ENCODE peak calls at places on chromosomes 12 and 14, in four cellular contexts. V is colonic mucosa, W is left ventricle myocardium inferior, H is A549. Q is an unnamed sample. For H3K9me3, the result is how much of the 10 kb centered on the place peaks cover.

GRCh38 chr14:72060917-72061316 is 128.7 kb downstream of the RGS6 start:
- DNase-seq in W (no peak), H (no peak), V (no peak), Q (no peak)

GRCh38 chr14:37544407-37544806 is 50.6 kb downstream of the FOXA1 start:
- DNase-seq in H (no peak), W (no peak), V (peak), Q (peak)

GRCh38 chr14:45679852-45680251 is 426.9 kb upstream of the MIS18BP1 start:
- DNase-seq in W (no peak), V (no peak), H (peak), Q (peak)

GRCh38 chr14:65356327-65356836 is 56.1 kb upstream of the FUT8 start:
- DNase-seq in V (no peak), W (no peak), H (peak), Q (peak)

GRCh38 chr12:2925322-2925995 is 33.7 kb upstream of the TEAD4 start:
- DNase-seq in H (no peak), W (no peak), V (no peak), Q (no peak)

GRCh38 chr14:20415723-20416622 is 2.7 kb upstream of the TEP1 start:
- DNase-seq in H (peak), V (peak), W (no peak), Q (no peak)

GRCh38 chr12:90166671-90167070 is 458.0 kb upstream of the ATP2B1 start:
- DNase-seq in V (no peak), H (no peak), W (no peak), Q (no peak)

GRCh38 chr14:76810953-76811400 is 1.7 kb downstream of the ANGEL1 start:
- DNase-seq in W (no peak), H (peak), V (peak), Q (no peak)

GRCh38 chr12:32661706-32662105 is 17.4 kb upstream of the DNM1L start:
- DNase-seq in W (no peak), V (no peak), H (no peak), Q (no peak)

GRCh38 chr12:49827351-49828099 is 688 bp downstream of the NCKAP5L start:
- DNase-seq in H (peak), W (peak), V (peak), Q (peak)

GRCh38 chr12:5503371-5503770 is 71.5 kb downstream of the NTF3 start:
- DNase-seq in W (no peak), H (no peak), V (no peak), Q (no peak)

GRCh38 chr12:113548467-113548866 is 76.8 kb upstream of the LHX5 start:
- DNase-seq in V (no peak), W (no peak), H (no peak), Q (no peak)

GRCh38 chr14:34562776-34563150 is 23.3 kb upstream of the EAPP start:
- DNase-seq in W (no peak), H (no peak), V (no peak), Q (no peak)

GRCh38 chr12:64931321-64931720 is 106.9 kb downstream of the TBC1D30 start:
- DNase-seq in H (no peak), W (no peak), V (no peak), Q (no peak)

GRCh38 chr12:34398706-34399630 is 376.7 kb downstream of the ALG10 start:
- DNase-seq in W (peak), V (peak), H (no peak), Q (no peak)

GRCh38 chr12:34400986-34401658 is 378.8 kb downstream of the ALG10 start:
- DNase-seq in W (peak), H (no peak), V (peak), Q (no peak)

GRCh38 chr12:34398366-34398705 is 376.0 kb downstream of the ALG10 start:
- DNase-seq in W (no peak), H (no peak), V (peak), Q (no peak)

GRCh38 chr12:34400423-34400881 is 378.2 kb downstream of the ALG10 start:
- DNase-seq in W (peak), V (peak), H (no peak), Q (no peak)

DNA sequence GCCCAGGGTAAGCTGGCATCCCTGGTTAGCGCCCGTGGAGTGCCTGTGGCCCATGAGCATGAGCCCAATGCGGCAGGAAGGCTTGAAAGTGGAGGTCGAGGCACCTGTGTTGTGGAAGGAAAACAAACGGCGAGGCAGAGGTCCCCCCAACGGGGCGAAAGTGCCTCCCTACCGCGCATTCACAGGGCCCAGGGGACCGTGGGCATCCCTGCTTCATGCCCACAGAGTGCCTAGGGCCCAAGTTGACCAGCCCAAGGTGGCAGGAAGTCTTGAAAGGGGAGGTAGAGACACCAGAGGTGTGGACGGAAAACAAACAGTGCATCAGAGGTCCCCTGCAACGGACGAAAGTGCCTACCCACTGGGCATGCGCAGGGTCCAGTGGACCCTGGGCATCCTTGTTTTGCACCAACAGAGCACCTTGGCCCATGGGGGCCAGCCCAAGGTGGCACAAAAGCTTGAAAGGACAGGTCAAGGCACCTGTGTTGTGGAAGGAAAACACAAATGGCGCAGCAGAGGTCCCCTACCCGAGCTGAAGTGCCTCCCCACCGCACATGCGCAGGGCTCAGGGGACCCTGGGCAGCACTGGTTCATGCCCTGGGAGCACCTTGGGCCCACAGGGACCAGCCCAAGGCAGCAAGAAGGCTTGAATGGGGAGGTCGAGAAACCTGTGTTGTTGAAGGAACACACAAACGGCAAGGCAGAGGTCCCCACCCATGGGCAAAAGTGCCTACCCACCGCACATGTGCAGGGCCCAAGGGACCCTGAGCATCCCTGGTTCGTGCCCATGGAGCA is 377.5 kb downstream of the ALG10 start:
- DNase-seq in W (peak), H (no peak), V (peak), Q (no peak)
- H3K9me3 ChIP-seq in W (half or more), H (under half), V (under half), Q (under half)

GRCh38 chr14:104285483-104285790 is 147.1 kb downstream of the KIF26A start:
- DNase-seq in H (no peak), W (no peak), V (no peak), Q (no peak)
- H3K9me3 ChIP-seq in H (under half), W (under half), V (under half), Q (under half)

GRCh38 chr12:14275111-14275510 is 90.4 kb upstream of the ATF7IP start:
- DNase-seq in W (no peak), V (no peak), H (no peak), Q (no peak)
- H3K9me3 ChIP-seq in W (under half), V (under half), H (under half), Q (under half)

DNA sequence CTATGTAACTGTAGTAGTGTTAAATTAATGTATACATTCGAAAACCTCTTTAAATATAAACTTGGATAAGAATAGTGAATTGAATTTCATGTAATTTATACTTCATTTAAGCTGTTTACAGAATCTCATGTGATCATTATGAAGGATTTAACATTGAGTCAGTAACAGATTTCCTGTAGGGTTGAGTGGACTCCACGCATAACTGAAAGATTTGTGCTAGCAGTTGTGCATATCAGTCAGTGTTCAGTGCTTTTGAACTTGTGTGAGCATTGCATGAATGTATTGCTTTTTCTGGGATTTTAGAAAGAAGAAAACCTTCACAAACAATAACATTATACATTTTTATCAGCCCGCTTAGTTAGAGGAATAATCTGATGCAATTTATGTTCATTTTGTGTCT is 1435.3 kb downstream of the LRFN5 start:
- DNase-seq in V (no peak), W (no peak), H (no peak), Q (no peak)
- H3K9me3 ChIP-seq in V (under half), W (under half), H (under half), Q (under half)

DNA sequence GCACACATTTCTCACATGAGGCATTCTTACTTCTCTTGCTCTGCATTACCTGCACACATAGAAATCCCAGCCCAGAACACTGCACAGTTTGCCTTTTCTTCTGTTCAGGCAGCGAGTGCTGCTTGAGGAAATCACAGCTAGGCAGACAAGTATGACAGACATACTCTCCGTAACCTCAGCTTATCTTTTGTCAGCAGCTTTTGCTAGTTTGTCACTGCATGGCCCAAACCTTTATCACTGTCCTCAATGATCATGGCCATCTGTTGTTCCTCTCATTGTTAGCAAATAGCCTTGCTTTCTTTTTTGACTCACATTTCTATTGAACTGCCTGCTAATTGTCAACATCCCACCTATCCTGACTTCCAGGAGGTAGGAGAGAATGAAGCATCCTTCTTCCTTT is 5.3 kb downstream of the ZNF10 start:
- DNase-seq in V (no peak), W (no peak), H (no peak), Q (no peak)
- H3K9me3 ChIP-seq in V (under half), W (half or more), H (half or more), Q (under half)

DNA sequence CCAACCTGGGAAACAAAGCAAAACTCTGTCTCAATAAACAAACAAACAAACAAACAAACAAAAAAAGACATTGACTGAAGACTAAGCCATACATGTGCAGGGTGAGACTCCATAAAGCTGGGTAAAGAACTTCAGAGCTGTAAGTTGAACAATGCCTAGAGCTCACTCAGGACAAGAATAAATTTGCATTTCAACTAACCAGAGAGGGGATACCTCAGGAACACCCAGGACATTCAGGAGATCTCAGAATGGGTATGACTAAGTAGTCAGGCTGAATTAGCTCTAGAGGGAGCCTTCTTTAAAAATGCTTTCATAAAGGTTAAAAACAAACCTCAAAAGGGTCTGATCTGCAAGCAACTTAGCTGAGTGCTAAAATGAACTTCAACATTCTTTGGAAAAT is 267.7 kb upstream of the DIO3 start:
- DNase-seq in V (no peak), W (no peak), H (no peak), Q (no peak)
- H3K9me3 ChIP-seq in V (under half), W (under half), H (under half), Q (under half)

DNA sequence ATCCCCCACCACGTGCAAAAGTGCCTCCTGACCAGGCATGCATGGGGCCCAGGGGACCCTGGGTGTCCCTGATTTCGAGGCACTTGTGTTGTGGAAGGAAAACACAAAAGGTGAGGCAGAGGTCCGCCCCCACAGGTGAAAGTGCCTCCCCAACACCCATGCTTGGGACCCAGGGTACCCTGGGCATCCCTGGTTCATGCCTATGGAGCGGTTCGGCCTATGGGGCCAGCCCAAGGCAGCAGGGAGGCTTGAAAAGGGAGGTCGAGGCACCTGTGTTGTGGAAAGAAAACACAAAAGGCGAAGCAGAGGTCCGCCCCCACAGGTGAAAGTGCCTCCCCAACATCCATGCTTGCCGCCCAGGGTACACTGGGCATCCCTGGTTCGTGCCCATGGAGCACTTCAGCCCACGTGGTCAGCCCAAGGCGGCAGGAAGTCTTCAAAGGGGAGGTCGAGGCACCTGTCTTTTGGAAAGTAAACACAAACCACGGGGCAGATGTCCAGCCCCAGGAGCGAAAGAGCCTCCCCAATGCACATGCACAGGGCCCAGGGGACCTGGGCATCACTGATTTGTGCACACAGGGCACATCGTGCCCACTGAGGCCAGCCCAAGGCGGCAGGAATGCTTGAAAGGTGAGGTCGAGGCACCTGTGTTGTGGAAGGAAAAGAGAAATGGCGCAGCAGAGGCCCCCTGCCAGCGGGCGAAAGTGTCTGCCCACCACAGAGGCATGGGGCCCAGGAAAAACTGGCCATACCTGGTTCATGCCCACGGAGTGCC is 375.5 kb downstream of the ALG10 start:
- DNase-seq in V (peak), W (peak), H (no peak), Q (peak)
- H3K9me3 ChIP-seq in V (under half), W (half or more), H (under half), Q (under half)

GRCh38 chr14:28163897-28164296 is 602.7 kb upstream of the FOXG1 start:
- DNase-seq in W (no peak), H (no peak), V (no peak), Q (no peak)
- H3K9me3 ChIP-seq in W (under half), H (under half), V (under half), Q (under half)